ENCODE peak calls at places on chromosomes 3 and 15, in seven cellular contexts. T, O, I, C, R, M and Y are unnamed samples.

GRCh38 chr15:42152196-42152920 is 4.1 kb downstream of the PLA2G4F start:
- DNase-seq in T (no peak), O (no peak), I (no peak), C (no peak), R (peak), M (peak), Y (no peak)

GRCh38 chr3:188817920-188818239 is 353.9 kb upstream of the TPRG1 start:
- DNase-seq in T (no peak), O (no peak), I (no peak), C (no peak), R (no peak), M (no peak), Y (no peak)

GRCh38 chr15:40334541-40334940 is 6.2 kb downstream of the CCDC9B start:
- DNase-seq in T (no peak), O (no peak), I (no peak), C (no peak), R (no peak), M (no peak), Y (no peak)

GRCh38 chr3:22887664-22888291 is 315.3 kb upstream of the UBE2E2 start:
- DNase-seq in T (peak), O (no peak), I (no peak), C (no peak), R (no peak), M (peak), Y (no peak)

GRCh38 chr3:167762296-167762695 is 26.8 kb downstream of the SERPINI1 start:
- DNase-seq in T (no peak), O (no peak), I (no peak), C (no peak), R (no peak), M (no peak), Y (no peak)

GRCh38 chr15:68186671-68187397 is 18.3 kb downstream of the CALML4 start:
- DNase-seq in T (no peak), O (no peak), I (no peak), C (no peak), R (no peak), M (peak), Y (no peak)

GRCh38 chr3:64915778-64916177 is 228.0 kb upstream of the ADAMTS9 start:
- DNase-seq in T (peak), O (no peak), I (no peak), C (no peak), R (no peak), M (peak), Y (no peak)

GRCh38 chr15:28994830-28995180 is 109.0 kb downstream of the APBA2 start:
- DNase-seq in T (no peak), O (no peak), I (no peak), C (no peak), R (no peak), M (no peak), Y (no peak)

GRCh38 chr15:91444656-91445055 is 344.6 kb downstream of the SV2B start:
- DNase-seq in T (no peak), O (no peak), I (no peak), C (no peak), R (no peak), M (no peak), Y (no peak)

GRCh38 chr3:184981071-184981470 is 169.1 kb downstream of the VPS8 start:
- DNase-seq in T (no peak), O (no peak), I (no peak), C (no peak), R (no peak), M (no peak), Y (no peak)

GRCh38 chr3:69079269-69080159 is 651 bp downstream of the UBA3 start:
- DNase-seq in T (peak), O (no peak), I (peak), C (no peak), R (no peak), M (no peak), Y (no peak)

GRCh38 chr3:114178770-114179368 is at the start of gene DRD3:
- DNase-seq in T (peak), O (no peak), I (no peak), C (no peak), R (no peak), M (peak), Y (no peak)

GRCh38 chr3:112813723-112814171 is 32.9 kb downstream of the CD200R1L start:
- DNase-seq in T (peak), O (no peak), I (no peak), C (peak), R (peak), M (peak), Y (no peak)

GRCh38 chr3:160618363-160618762 is 53.0 kb upstream of the KPNA4 start:
- DNase-seq in T (no peak), O (no peak), I (no peak), C (no peak), R (peak), M (no peak), Y (no peak)

GRCh38 chr3:13890377-13891016 is 10.6 kb upstream of the WNT7A start:
- DNase-seq in T (no peak), O (no peak), I (peak), C (no peak), R (no peak), M (no peak), Y (peak)

GRCh38 chr3:192915306-192915705 is 2.4 kb downstream of the MB21D2 start:
- DNase-seq in T (peak), O (no peak), I (no peak), C (no peak), R (no peak), M (peak), Y (no peak)

GRCh38 chr3:163043074-163043473 is 1546.5 kb downstream of the OTOL1 start:
- DNase-seq in T (no peak), O (no peak), I (no peak), C (no peak), R (no peak), M (peak), Y (no peak)

GRCh38 chr3:122674339-122674738 is 6.3 kb upstream of the PARP14 start:
- DNase-seq in T (no peak), O (no peak), I (no peak), C (no peak), R (no peak), M (no peak), Y (no peak)

GRCh38 chr15:76062282-76062681 is 2.5 kb downstream of the TMEM266 start:
- DNase-seq in T (no peak), O (no peak), I (no peak), C (no peak), R (no peak), M (no peak), Y (no peak)

GRCh38 chr3:141280086-141280485 is 48.5 kb downstream of the PXYLP1 start:
- DNase-seq in T (no peak), O (no peak), I (no peak), C (no peak), R (no peak), M (peak), Y (no peak)

GRCh38 chr3:141280690-141281089 is 49.1 kb downstream of the PXYLP1 start:
- DNase-seq in T (no peak), O (no peak), I (no peak), C (no peak), R (no peak), M (no peak), Y (no peak)

GRCh38 chr3:141277451-141277850 is 45.8 kb downstream of the PXYLP1 start:
- DNase-seq in T (no peak), O (no peak), I (no peak), C (no peak), R (no peak), M (no peak), Y (no peak)

GRCh38 chr3:141278196-141279073 is 46.8 kb downstream of the PXYLP1 start:
- DNase-seq in T (peak), O (no peak), I (no peak), C (no peak), R (no peak), M (peak), Y (no peak)

DNA sequence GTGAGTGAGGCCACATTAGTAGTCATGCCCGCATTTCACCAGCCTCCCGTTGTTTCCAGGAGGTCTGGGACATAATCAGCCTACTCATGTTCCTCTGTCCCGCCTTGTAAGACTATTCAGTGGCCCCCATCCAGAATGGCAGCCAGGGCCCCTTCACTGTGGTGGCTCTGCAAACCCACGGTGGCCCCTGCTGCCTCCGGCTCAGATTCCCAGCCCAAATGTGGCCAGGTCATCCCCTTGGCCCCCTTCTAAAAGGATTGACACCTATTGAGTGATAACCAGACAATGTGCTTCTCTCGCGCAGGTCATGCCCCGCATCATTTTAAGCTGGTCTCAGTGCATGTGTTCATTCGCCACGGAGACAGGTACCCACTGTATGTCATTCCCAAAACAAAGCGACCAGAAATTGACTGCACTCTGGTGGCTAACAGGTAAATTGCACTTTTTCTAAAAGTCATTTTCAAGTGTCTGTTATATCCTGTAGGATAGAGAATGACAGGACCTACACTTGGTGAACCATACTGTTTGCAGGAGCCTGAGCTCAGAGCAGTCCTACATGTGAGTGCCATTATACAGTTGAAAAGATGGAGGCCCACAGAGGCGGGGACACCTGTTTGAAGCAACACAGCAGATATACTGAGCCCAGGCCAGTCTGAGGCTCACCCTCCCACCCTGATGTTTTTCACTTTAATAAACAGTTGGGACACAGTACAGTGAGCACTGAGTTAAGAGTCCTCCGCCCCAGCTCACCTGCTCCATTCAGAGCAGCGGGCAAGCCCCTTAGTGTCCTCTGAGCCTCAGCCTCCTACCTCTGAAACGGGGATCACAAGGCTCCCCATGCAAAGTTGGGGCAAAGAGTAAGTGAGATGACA is 47.7 kb downstream of the PXYLP1 start:
- DNase-seq in T (no peak), O (peak), I (peak), C (no peak), R (no peak), M (peak), Y (no peak)
- TF ChIP-seq CTCF in T (peak), O (peak), I (peak), C (peak), R (peak), M (peak), Y (peak)

DNA sequence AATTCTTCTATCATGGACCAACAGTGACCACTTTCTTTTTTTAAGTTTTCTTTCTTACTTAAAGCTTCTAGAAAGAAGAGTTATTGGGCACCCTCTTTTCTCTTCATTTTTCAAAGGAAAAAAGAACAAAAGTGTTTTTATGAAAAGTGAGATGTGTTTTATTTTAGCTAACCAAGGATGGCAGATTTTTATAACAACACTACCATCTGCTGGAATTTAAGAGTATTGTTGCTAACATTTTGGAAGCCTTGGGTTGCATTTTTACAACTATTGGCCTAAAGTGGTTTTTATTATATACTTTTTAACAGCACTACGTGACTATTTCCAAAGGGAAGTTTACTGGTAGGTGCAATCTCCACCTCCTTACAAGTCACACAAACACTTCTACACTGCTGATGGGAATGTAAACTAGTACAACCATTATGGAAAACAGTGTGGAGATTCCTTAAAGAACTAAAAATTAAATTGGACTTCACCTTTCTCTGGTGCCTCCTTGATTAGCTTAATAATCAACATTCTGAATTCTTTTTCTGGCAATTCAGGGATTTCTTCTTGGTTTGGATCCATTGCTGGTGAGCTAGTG is 237.7 kb upstream of the AGTR1 start:
- DNase-seq in T (no peak), O (no peak), I (no peak), C (no peak), R (no peak), M (peak), Y (no peak)
- TF ChIP-seq CTCF in T (no peak), O (peak), I (peak), C (no peak), R (peak), M (peak), Y (peak)

GRCh38 chr15:57665187-57665586 is 41.3 kb upstream of the POLR2M start:
- DNase-seq in T (no peak), O (no peak), I (no peak), C (no peak), R (no peak), M (no peak), Y (no peak)

GRCh38 chr15:57665939-57666338 is 40.6 kb upstream of the POLR2M start:
- DNase-seq in T (no peak), O (no peak), I (no peak), C (no peak), R (no peak), M (no peak), Y (no peak)

GRCh38 chr15:57663262-57663661 is 43.3 kb upstream of the POLR2M start:
- DNase-seq in T (no peak), O (no peak), I (no peak), C (no peak), R (no peak), M (no peak), Y (no peak)

GRCh38 chr15:57668074-57668473 is 38.4 kb upstream of the POLR2M start:
- DNase-seq in T (no peak), O (no peak), I (no peak), C (no peak), R (no peak), M (no peak), Y (no peak)

DNA sequence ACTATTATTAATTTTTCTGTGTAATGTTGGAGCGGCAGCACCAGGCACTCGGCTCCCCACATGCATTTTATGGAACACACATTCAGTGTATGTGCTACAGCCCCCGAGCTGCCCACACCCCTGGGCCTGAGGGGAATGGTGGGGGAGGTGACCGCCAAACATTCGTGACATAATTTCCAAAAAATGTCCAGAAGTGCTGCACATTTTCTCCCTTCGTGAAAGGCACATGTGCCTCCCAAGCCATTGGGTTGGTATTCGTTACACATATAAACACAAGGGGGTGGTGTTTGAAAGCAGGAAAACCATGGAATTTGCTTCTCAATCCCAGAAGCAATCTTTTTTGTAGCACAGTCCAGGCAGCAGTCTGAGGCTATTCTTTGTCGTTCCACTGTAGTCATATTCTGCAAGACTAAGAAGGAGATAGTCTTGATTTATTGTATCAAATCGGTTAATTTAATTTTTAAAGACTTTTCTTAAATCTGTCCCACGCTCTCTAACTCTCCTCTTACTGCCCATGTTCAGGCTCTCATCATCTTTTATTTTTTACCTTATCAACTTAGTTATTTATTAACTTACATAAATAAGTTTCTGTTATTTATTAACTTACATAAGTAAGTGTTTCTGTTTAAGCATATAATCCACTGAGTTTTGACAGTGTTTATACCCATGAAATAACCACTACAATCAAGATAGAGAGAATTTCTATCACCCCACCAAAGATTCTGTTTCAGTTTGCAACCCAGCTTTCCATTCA is 39.2 kb upstream of the POLR2M start:
- DNase-seq in T (peak), O (peak), I (no peak), C (no peak), R (no peak), M (peak), Y (no peak)
- TF ChIP-seq CTCF in T (peak), O (peak), I (peak), C (no peak), R (peak), M (peak), Y (peak)

DNA sequence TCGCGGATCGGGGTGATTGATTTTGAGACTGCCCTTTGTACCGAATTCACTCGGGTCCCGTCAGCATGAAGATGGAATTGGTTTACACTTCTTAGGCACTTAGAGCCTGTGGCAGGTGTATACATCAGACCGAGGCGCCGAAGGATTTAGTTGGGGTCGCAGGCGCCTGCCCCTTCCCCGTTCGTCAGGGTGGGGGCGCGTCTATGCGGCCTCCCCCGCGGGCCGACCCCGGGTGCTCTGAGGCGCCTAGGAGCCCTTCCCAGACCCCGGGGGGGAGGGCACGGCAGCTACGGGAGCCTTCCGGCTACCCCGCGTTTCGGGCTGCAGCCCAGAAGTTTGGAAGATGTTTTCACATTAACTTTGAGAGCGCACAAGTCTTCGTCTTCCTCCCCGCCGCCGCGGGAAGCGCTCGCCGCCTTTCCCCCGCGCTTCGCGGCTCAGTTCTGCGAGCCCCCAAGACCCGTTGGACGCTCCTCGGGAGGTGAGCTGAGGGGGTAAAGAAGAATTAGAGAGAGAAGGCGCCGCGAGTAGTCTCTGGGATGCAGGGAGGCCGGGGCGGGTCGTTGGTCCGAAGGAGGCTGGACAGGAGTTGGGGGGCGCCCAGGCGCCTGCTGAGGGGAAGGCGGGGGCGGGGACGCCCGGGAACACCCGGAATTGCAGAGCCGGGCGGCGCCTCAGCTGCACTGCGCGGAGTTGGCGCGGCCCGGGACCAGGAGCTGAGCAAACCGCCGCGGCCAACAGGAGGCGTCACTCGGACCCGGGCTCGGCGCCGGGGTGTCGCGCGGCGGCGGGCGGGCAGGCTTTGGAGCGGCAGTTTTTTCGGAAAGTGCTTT is 737 bp downstream of the TIPARP start:
- DNase-seq in T (peak), O (peak), I (peak), C (no peak), R (peak), M (peak), Y (peak)
- TF ChIP-seq CTCF in T (peak), O (peak), I (peak), C (peak), R (peak), M (peak), Y (peak)

DNA sequence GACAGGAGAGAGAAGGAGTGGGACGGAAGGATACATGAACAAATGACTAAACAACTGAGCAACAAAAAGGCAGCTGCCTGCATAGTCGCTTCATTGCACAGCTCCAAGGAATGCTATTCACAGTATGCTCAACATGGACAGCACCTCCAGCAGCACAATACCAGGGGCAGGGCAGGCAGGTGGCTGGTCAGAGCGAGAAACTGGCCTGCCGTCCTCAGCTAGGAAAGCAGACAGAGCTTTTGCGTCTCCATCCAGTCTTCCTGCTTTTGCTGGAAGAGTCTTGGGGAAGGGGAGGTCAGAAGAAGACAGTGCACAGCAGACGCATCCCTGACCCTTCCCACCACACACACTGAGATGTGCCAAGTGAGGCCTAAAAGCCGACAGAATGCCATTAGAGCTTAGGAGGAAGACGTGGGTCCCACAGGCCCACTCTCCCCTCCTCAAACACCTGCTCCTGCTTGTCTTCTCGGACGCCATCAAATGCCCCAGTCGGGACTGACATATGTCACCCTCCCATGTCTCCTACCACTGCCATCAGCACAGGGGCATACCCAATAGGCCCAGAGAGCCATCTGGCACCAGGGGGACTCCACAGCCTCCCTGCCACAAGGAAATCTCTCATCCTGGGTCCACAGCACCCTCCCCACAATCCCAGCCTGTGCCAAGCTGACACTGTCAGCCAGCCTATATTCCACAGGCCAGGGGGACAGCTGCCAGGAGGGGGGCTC is 3.9 kb downstream of the RAB6B start:
- DNase-seq in T (no peak), O (no peak), I (no peak), C (no peak), R (no peak), M (no peak), Y (no peak)
- TF ChIP-seq CTCF in T (no peak), O (no peak), I (no peak), C (no peak), R (no peak), M (no peak), Y (no peak)

DNA sequence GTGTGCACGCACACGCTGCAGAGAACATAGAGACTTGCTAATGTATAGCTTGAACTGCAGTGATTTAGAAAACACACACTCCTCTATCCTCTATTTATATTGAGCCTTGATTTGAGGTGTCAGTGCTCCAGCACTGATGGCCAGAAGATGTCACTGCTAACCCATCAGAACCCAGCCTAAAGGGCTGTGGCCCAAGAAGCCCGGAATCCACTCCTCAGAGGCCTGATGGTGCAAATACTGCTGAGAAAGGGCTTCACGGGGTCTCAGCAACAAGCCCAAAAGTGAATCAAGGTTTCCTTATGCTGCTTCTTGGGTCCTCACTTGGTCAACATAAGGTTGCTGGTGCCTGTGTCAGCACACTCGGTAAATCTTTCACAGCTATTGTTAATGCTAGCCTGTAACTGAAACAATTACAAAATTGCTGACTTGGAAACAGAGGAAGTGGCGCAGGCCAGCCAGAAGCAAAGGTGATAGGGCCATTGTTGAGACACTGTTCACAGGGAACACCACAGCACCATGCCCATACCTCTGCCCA is 60.3 kb downstream of the HEG1 start:
- DNase-seq in T (peak), O (peak), I (peak), C (peak), R (peak), M (peak), Y (no peak)
- TF ChIP-seq CTCF in T (peak), O (peak), I (peak), C (peak), R (peak), M (peak), Y (peak)